ENCODE peak calls at places on chromosomes 7 and 10, in six cellular contexts. M, L, W, B, O and T are unnamed samples.

GRCh38 chr10:89644691-89644966 is 413 bp downstream of the PANK1 start:
- DNase-seq in W (no peak), O (no peak), M (no peak), L (no peak), B (no peak), T (no peak)

GRCh38 chr7:36819639-36820038 is 95.3 kb upstream of the AOAH start:
- DNase-seq in M (no peak), O (no peak), W (no peak), B (no peak), L (no peak), T (no peak)

GRCh38 chr7:116542618-116543017 is 17.8 kb downstream of the CAV1 start:
- DNase-seq in W (no peak), O (peak; percentile 64), L (no peak), M (no peak), B (no peak), T (no peak)

GRCh38 chr7:117250245-117250644 is 72.6 kb downstream of the WNT2 start:
- DNase-seq in L (no peak), O (no peak), M (no peak), W (no peak), B (no peak), T (no peak)

GRCh38 chr7:107089627-107090026 is 45.1 kb downstream of the PRKAR2B start:
- DNase-seq in M (no peak), O (no peak), L (no peak), B (no peak), W (no peak), T (no peak)

GRCh38 chr10:13231190-13231589 is 3.0 kb downstream of the UCMA start:
- DNase-seq in B (no peak), O (no peak), W (no peak), M (no peak), L (no peak), T (no peak)

GRCh38 chr7:80135306-80136104 is 874 bp downstream of the GNAI1 start:
- DNase-seq in L (no peak), M (no peak), B (peak; percentile 52), W (no peak), O (no peak), T (peak; percentile 24)

GRCh38 chr7:18693401-18693800 is 197.9 kb downstream of the HDAC9 start:
- DNase-seq in L (peak; percentile 65), B (no peak), W (no peak), M (no peak), O (peak; percentile 69), T (peak; percentile 15)

GRCh38 chr7:28301148-28301641 is 111.1 kb upstream of the CREB5 start:
- DNase-seq in B (no peak), L (no peak), M (no peak), W (no peak), O (peak; percentile 68), T (no peak)

GRCh38 chr7:13414661-13415105 is 574.8 kb downstream of the ETV1 start:
- DNase-seq in M (no peak), W (no peak), L (no peak), B (no peak), O (no peak), T (peak; percentile 3)

GRCh38 chr7:127897704-127898454 is 133.4 kb downstream of the LRRC4 start:
- DNase-seq in B (no peak), L (no peak), O (no peak), W (peak; percentile 21), M (no peak), T (no peak)

GRCh38 chr10:24691113-24691512 is 32.6 kb downstream of the ARHGAP21 start:
- DNase-seq in O (no peak), W (no peak), B (no peak), M (no peak), L (no peak), T (no peak)

GRCh38 chr10:46223064-46223480 is 63.7 kb upstream of the ANTXRL start:
- DNase-seq in O (no peak), L (no peak), B (no peak), M (no peak), W (no peak), T (peak; percentile 27)

GRCh38 chr7:156475179-156475578 is 165.4 kb upstream of the RNF32 start:
- DNase-seq in M (no peak), O (no peak), B (peak; percentile 22), L (no peak), W (no peak), T (no peak)